ENCODE peak calls at places on chromosome 1, in five cellular contexts. C is Ammon's horn; B is H9; G is Daoy; K is activated naive CD4-positive, alpha-beta T cell treated with anti-CD3 and anti-CD28 coated beads for 36 hours. R is an unnamed sample.

GRCh38 chr1:70499695-70500094 is 88.6 kb downstream of the CTH start:
- DNase-seq in C (no peak), B (no peak), G (no peak), K (no peak), R (no peak)

GRCh38 chr1:218592688-218593087 is 247.6 kb downstream of the TGFB2 start:
- DNase-seq in C (no peak), B (no peak), G (peak), K (no peak), R (no peak)

GRCh38 chr1:117929340-117930172 is at the start of the genes GDAP2 and WDR3:
- DNase-seq in C (peak), B (peak), G (peak), K (peak), R (peak)

GRCh38 chr1:111959436-111959835 is 30.0 kb downstream of the KCND3 start:
- DNase-seq in C (no peak), B (no peak), G (no peak), K (no peak), R (no peak)

GRCh38 chr1:61872206-61872605 is 129.9 kb downstream of the PATJ start:
- DNase-seq in C (no peak), B (no peak), G (no peak), K (no peak), R (no peak)

GRCh38 chr1:85628791-85629531 is 48.4 kb downstream of the CCN1 start:
- DNase-seq in C (peak), B (peak), G (peak), K (no peak), R (peak)

GRCh38 chr1:164611754-164612642 is 53.0 kb downstream of the PBX1 start:
- DNase-seq in C (no peak), B (peak), G (peak), K (no peak), R (peak)

GRCh38 chr1:6016191-6016865 is 24.1 kb upstream of the NPHP4 start:
- DNase-seq in C (no peak), B (no peak), G (peak), K (no peak), R (no peak)

GRCh38 chr1:33361553-33362262 is 40.8 kb upstream of the A3GALT2 start:
- DNase-seq in C (no peak), B (no peak), G (no peak), K (no peak), R (no peak)

GRCh38 chr1:240683576-240683975 is 71.6 kb upstream of the GREM2 start:
- DNase-seq in C (no peak), B (no peak), G (no peak), K (no peak), R (no peak)

GRCh38 chr1:12040457-12041051 is 21.3 kb downstream of the MIIP start:
- DNase-seq in C (no peak), B (no peak), G (peak), K (no peak), R (no peak)

GRCh38 chr1:25641931-25642611 is 25.5 kb downstream of the MAN1C1 start:
- DNase-seq in C (no peak), B (no peak), G (no peak), K (peak), R (no peak)

GRCh38 chr1:177413982-177414654 is 243.4 kb downstream of the BRINP2 start:
- DNase-seq in C (no peak), B (no peak), G (no peak), K (no peak), R (no peak)

GRCh38 chr1:202953412-202953811 is 4.7 kb downstream of the ADIPOR1 start:
- DNase-seq in C (no peak), B (no peak), G (no peak), K (no peak), R (no peak)

GRCh38 chr1:223739366-223740057 is 27.2 kb downstream of the CAPN2 start:
- DNase-seq in C (no peak), B (no peak), G (no peak), K (no peak), R (no peak)

GRCh38 chr1:1019122-1019999 is 559 bp upstream of the AGRN start:
- DNase-seq in C (peak), B (peak), G (peak), K (peak), R (peak)

GRCh38 chr1:220335668-220336067 is 63.4 kb upstream of the RAB3GAP2 start:
- DNase-seq in C (no peak), B (no peak), G (peak), K (no peak), R (no peak)

GRCh38 chr1:113691184-113691583 is 68.1 kb downstream of the PHTF1 start:
- DNase-seq in C (no peak), B (no peak), G (no peak), K (no peak), R (no peak)

GRCh38 chr1:229848762-229849677 is 218.0 kb upstream of the GALNT2 start:
- DNase-seq in C (no peak), B (no peak), G (peak), K (peak), R (no peak)

GRCh38 chr1:53573931-53574330 is 114.7 kb downstream of the DMRTB1 start:
- DNase-seq in C (no peak), B (no peak), G (no peak), K (peak), R (no peak)

GRCh38 chr1:100834779-100835645 is 59.6 kb downstream of the EXTL2 start:
- DNase-seq in C (peak), B (peak), G (peak), K (no peak), R (no peak)

GRCh38 chr1:234139966-234140365 is 233.3 kb upstream of the COA6 start:
- DNase-seq in C (no peak), B (no peak), G (peak), K (no peak), R (no peak)

GRCh38 chr1:71232166-71232763 is 151.4 kb upstream of the ZRANB2 start:
- DNase-seq in C (no peak), B (no peak), G (no peak), K (no peak), R (no peak)

GRCh38 chr1:225651872-225652725 is 824 bp downstream of the ENAH start:
- DNase-seq in C (peak), B (no peak), G (peak), K (no peak), R (peak)